ENCODE peak calls at places on chromosomes 13 and 19, in six cellular contexts. One of them, this sample, is unnamed.
A peak's percentile ranks its signal among the peaks of the same experiment; 100 is the strongest.

GRCh38 chr19:30227661-30228112 is 144.5 kb upstream of the ZNF536 start:
- DNase-seq in HCT116: peak; percentile 13
- DNase-seq in endothelial cell of umbilical vein: peak; percentile 36
- DNase-seq in HL-60: no peak
- DNase-seq in H1: peak; percentile 87
- DNase-seq in stomach: peak; percentile 33
- DNase-seq in this sample: peak; percentile 77

GRCh38 chr13:37068962-37069361 is 9.5 kb upstream of the SUPT20H start:
- DNase-seq in HCT116: peak; percentile 0
- DNase-seq in HL-60: no peak
- DNase-seq in endothelial cell of umbilical vein: peak; percentile 15
- DNase-seq in stomach: no peak
- DNase-seq in H1: no peak
- DNase-seq in this sample: no peak

GRCh38 chr13:75870397-75870801 is 234.3 kb downstream of the LMO7 start:
- DNase-seq in H1: peak; percentile 62
- DNase-seq in HL-60: no peak
- DNase-seq in HCT116: no peak
- DNase-seq in stomach: no peak
- DNase-seq in endothelial cell of umbilical vein: peak; percentile 36
- DNase-seq in this sample: no peak

GRCh38 chr13:75360170-75360569 is 121.8 kb downstream of the TBC1D4 start:
- DNase-seq in endothelial cell of umbilical vein: no peak
- DNase-seq in HCT116: no peak
- DNase-seq in HL-60: no peak
- DNase-seq in H1: no peak
- DNase-seq in stomach: no peak
- DNase-seq in this sample: no peak

GRCh38 chr13:24232037-24232436 is 71.5 kb downstream of the SPATA13 start:
- DNase-seq in stomach: no peak
- DNase-seq in endothelial cell of umbilical vein: no peak
- DNase-seq in HL-60: no peak
- DNase-seq in HCT116: no peak
- DNase-seq in H1: no peak
- DNase-seq in this sample: no peak

GRCh38 chr13:37383856-37384255 is 214.7 kb downstream of the POSTN start:
- DNase-seq in HL-60: no peak
- DNase-seq in H1: no peak
- DNase-seq in endothelial cell of umbilical vein: no peak
- DNase-seq in stomach: no peak
- DNase-seq in HCT116: no peak
- DNase-seq in this sample: no peak

GRCh38 chr19:3801412-3802096 is 15.4 kb upstream of the MATK start:
- DNase-seq in stomach: peak; percentile 44
- DNase-seq in HL-60: no peak
- DNase-seq in H1: peak; percentile 81
- DNase-seq in HCT116: no peak
- DNase-seq in endothelial cell of umbilical vein: no peak
- DNase-seq in this sample: no peak

GRCh38 chr19:47438793-47439220 is 19.5 kb upstream of the MEIS3 start:
- DNase-seq in HCT116: no peak
- DNase-seq in endothelial cell of umbilical vein: no peak
- DNase-seq in HL-60: no peak
- DNase-seq in stomach: peak; percentile 36
- DNase-seq in H1: peak; percentile 84
- DNase-seq in this sample: no peak

GRCh38 chr19:28234637-28235036 is 978.3 kb downstream of the UQCRFS1 start:
- DNase-seq in endothelial cell of umbilical vein: no peak
- DNase-seq in stomach: no peak
- DNase-seq in H1: no peak
- DNase-seq in HCT116: no peak
- DNase-seq in HL-60: no peak
- DNase-seq in this sample: no peak

GRCh38 chr19:19860756-19861390 is 4.8 kb upstream of the ZNF253 start:
- DNase-seq in HL-60: no peak
- DNase-seq in stomach: no peak
- DNase-seq in H1: peak; percentile 87
- DNase-seq in endothelial cell of umbilical vein: no peak
- DNase-seq in HCT116: no peak
- DNase-seq in this sample: no peak

GRCh38 chr13:48235100-48235813 is 2.3 kb downstream of the ITM2B start:
- DNase-seq in HCT116: no peak
- DNase-seq in H1: no peak
- DNase-seq in HL-60: no peak
- DNase-seq in stomach: peak; percentile 53
- DNase-seq in endothelial cell of umbilical vein: peak; percentile 61
- DNase-seq in this sample: no peak

GRCh38 chr19:3950871-3951861 is 18.3 kb downstream of the NMRK2 start:
- DNase-seq in endothelial cell of umbilical vein: no peak
- DNase-seq in HL-60: no peak
- DNase-seq in stomach: no peak
- DNase-seq in HCT116: no peak
- DNase-seq in H1: no peak
- DNase-seq in this sample: no peak

GRCh38 chr13:73718248-73718647 is 416.0 kb downstream of the KLF12 start:
- DNase-seq in HL-60: no peak
- DNase-seq in endothelial cell of umbilical vein: no peak
- DNase-seq in stomach: no peak
- DNase-seq in HCT116: no peak
- DNase-seq in H1: no peak
- DNase-seq in this sample: no peak

GRCh38 chr13:27053902-27054595 is 117.6 kb downstream of the USP12 start:
- DNase-seq in stomach: no peak
- DNase-seq in H1: no peak
- DNase-seq in endothelial cell of umbilical vein: peak; percentile 18
- DNase-seq in HCT116: peak; percentile 41
- DNase-seq in HL-60: no peak
- DNase-seq in this sample: no peak

GRCh38 chr19:16506961-16507360 is 10.8 kb downstream of the C19orf44 start:
- DNase-seq in stomach: no peak
- DNase-seq in H1: no peak
- DNase-seq in endothelial cell of umbilical vein: no peak
- DNase-seq in HCT116: no peak
- DNase-seq in HL-60: no peak
- DNase-seq in this sample: no peak

GRCh38 chr19:11322269-11323024 is 17.0 kb downstream of the RAB3D start:
- DNase-seq in HL-60: no peak
- DNase-seq in HCT116: no peak
- DNase-seq in stomach: no peak
- DNase-seq in H1: no peak
- DNase-seq in endothelial cell of umbilical vein: no peak
- DNase-seq in this sample: no peak

DNA sequence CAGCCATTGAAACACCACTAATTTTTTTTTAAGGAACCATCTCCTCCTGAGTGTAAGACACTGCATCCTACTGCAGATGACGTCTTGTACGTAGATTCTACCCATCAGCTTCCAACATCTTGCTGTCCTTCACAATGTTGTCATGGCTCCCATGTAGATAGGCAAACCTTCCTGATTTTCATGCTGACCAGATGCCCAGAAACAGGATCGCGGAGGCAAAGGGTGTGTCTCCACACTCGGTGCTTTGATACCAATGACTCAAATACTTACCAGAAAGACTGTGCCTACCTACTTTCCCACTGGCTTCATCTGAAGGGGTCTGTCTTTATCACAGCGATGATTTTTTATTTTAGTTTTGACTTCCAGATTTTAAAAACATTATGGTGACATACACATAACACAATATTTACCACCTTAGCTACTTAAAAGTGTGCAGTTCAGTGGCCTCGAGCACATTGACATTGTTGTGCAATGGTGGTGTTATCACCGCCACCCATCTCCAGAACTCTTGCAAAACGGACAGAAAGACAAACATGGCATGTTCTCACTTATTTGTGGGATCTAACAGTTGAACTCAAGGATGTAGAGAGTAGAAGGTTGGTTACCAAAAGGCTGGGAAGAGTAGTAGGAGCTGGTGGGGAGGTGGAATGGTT is 94.0 kb upstream of the PEG3 start:
- DNase-seq in endothelial cell of umbilical vein: no peak
- DNase-seq in HL-60: no peak
- DNase-seq in H1: no peak
- DNase-seq in stomach: no peak
- DNase-seq in HCT116: no peak
- DNase-seq in this sample: no peak
- TF ChIP-seq POLR2AphosphoS5 in endothelial cell of umbilical vein: no peak
- TF ChIP-seq POLR2AphosphoS5 in HL-60: no peak
- TF ChIP-seq POLR2AphosphoS5 in H1: no peak
- TF ChIP-seq POLR2AphosphoS5 in stomach: no peak
- TF ChIP-seq POLR2AphosphoS5 in HCT116: no peak
- TF ChIP-seq POLR2AphosphoS5 in this sample: no peak

DNA sequence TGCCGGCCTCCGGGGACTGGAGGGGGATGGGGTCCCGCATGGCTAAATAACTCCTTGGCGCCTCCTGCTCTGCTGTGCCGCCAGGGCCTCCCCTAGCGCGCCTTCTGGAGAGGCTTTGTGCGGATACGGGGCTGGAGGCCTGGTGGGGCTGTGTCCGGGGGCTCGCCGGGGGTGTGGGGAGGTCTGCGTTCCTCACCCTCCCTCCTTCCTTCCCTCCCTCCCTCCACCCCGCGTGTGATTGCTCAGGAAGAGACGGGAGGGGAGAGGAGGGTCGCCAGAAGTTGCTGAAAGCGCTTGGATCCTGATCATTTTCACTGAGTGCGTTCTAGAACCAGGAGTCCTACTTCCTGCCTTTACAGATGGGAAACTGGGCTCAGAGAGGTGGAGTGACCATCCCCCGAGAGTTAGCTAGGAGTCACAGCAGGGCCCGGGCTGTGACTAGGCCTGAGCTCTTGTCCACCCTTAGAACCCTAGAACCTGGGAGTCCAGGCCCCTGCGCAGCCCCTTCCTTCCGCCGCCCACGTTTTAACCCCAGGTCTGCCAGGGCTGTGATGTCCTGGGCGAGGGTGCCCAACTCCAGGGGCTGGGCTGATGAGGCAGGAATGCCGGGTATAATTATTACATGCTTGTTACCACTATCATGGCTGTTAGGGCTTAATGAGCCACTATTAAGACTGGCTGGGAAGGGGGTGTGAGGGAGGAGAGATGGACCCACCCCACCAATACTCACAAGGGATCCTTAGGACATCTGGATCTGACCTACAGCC is 782 bp upstream of the JUND start:
- DNase-seq in HCT116: no peak
- DNase-seq in HL-60: peak; percentile 88
- DNase-seq in endothelial cell of umbilical vein: peak; percentile 85
- DNase-seq in stomach: no peak
- DNase-seq in H1: no peak
- DNase-seq in this sample: no peak
- TF ChIP-seq POLR2AphosphoS5 in HCT116: peak; percentile 61
- TF ChIP-seq POLR2AphosphoS5 in HL-60: peak; percentile 77
- TF ChIP-seq POLR2AphosphoS5 in endothelial cell of umbilical vein: no peak
- TF ChIP-seq POLR2AphosphoS5 in stomach: peak; percentile 67
- TF ChIP-seq POLR2AphosphoS5 in H1: peak; percentile 67
- TF ChIP-seq POLR2AphosphoS5 in this sample: peak; percentile 42

GRCh38 chr19:8681345-8682021 is 17.1 kb downstream of the ACTL9 start:
- DNase-seq in HCT116: no peak
- DNase-seq in endothelial cell of umbilical vein: no peak
- DNase-seq in stomach: no peak
- DNase-seq in H1: no peak
- DNase-seq in HL-60: peak; percentile 73
- DNase-seq in this sample: no peak
- TF ChIP-seq POLR2AphosphoS5 in HCT116: no peak
- TF ChIP-seq POLR2AphosphoS5 in endothelial cell of umbilical vein: no peak
- TF ChIP-seq POLR2AphosphoS5 in stomach: no peak
- TF ChIP-seq POLR2AphosphoS5 in H1: no peak
- TF ChIP-seq POLR2AphosphoS5 in HL-60: no peak
- TF ChIP-seq POLR2AphosphoS5 in this sample: no peak

GRCh38 chr13:98214008-98214643 is 37.1 kb upstream of the RNF113B start:
- DNase-seq in HCT116: no peak
- DNase-seq in stomach: no peak
- DNase-seq in H1: no peak
- DNase-seq in endothelial cell of umbilical vein: peak; percentile 31
- DNase-seq in HL-60: no peak
- DNase-seq in this sample: no peak
- TF ChIP-seq POLR2AphosphoS5 in HCT116: no peak
- TF ChIP-seq POLR2AphosphoS5 in stomach: peak; percentile 5
- TF ChIP-seq POLR2AphosphoS5 in H1: no peak
- TF ChIP-seq POLR2AphosphoS5 in endothelial cell of umbilical vein: no peak
- TF ChIP-seq POLR2AphosphoS5 in HL-60: no peak
- TF ChIP-seq POLR2AphosphoS5 in this sample: no peak